ENCODE peak calls at places on chromosomes 16 and 17, in ten cellular contexts. One of them, this sample, is unnamed.

GRCh38 chr17:79338589-79338988 is 264.0 kb downstream of the ENGASE start:
- DNase-seq in HCEC 1CT: peak
- DNase-seq in dermis microvascular lymphatic vessel endothelial cell: no peak
- DNase-seq in AG08395: peak
- DNase-seq in T-helper 1 cell: no peak
- DNase-seq in Peyer's patch: no peak
- DNase-seq in posterior vena cava: no peak
- DNase-seq in activated T-cell treated with anti-CD3 and anti-CD28 coated beads for 4 hours: no peak
- DNase-seq in stromal cell of bone marrow: peak
- DNase-seq in left ventricle myocardium inferior: no peak
- DNase-seq in this sample: no peak

GRCh38 chr17:67729903-67730302 is 12.2 kb downstream of the NOL11 start:
- DNase-seq in posterior vena cava: no peak
- DNase-seq in Peyer's patch: no peak
- DNase-seq in left ventricle myocardium inferior: no peak
- DNase-seq in HCEC 1CT: no peak
- DNase-seq in T-helper 1 cell: no peak
- DNase-seq in activated T-cell treated with anti-CD3 and anti-CD28 coated beads for 4 hours: no peak
- DNase-seq in stromal cell of bone marrow: no peak
- DNase-seq in AG08395: no peak
- DNase-seq in dermis microvascular lymphatic vessel endothelial cell: no peak
- DNase-seq in this sample: no peak

GRCh38 chr16:67936876-67937605 is 391 bp upstream of the PSMB10 start:
- DNase-seq in activated T-cell treated with anti-CD3 and anti-CD28 coated beads for 4 hours: peak
- DNase-seq in Peyer's patch: peak
- DNase-seq in T-helper 1 cell: peak
- DNase-seq in posterior vena cava: no peak
- DNase-seq in AG08395: no peak
- DNase-seq in dermis microvascular lymphatic vessel endothelial cell: no peak
- DNase-seq in left ventricle myocardium inferior: no peak
- DNase-seq in HCEC 1CT: no peak
- DNase-seq in stromal cell of bone marrow: no peak
- DNase-seq in this sample: no peak

GRCh38 chr17:16439303-16439791 is 24.0 kb downstream of the TRPV2 start:
- DNase-seq in AG08395: no peak
- DNase-seq in left ventricle myocardium inferior: no peak
- DNase-seq in HCEC 1CT: no peak
- DNase-seq in stromal cell of bone marrow: no peak
- DNase-seq in activated T-cell treated with anti-CD3 and anti-CD28 coated beads for 4 hours: no peak
- DNase-seq in dermis microvascular lymphatic vessel endothelial cell: no peak
- DNase-seq in T-helper 1 cell: no peak
- DNase-seq in posterior vena cava: peak
- DNase-seq in Peyer's patch: peak
- DNase-seq in this sample: no peak

GRCh38 chr17:32335647-32336046 is 6.3 kb downstream of the C17orf75 start:
- DNase-seq in AG08395: peak
- DNase-seq in posterior vena cava: no peak
- DNase-seq in dermis microvascular lymphatic vessel endothelial cell: no peak
- DNase-seq in stromal cell of bone marrow: peak
- DNase-seq in activated T-cell treated with anti-CD3 and anti-CD28 coated beads for 4 hours: no peak
- DNase-seq in Peyer's patch: no peak
- DNase-seq in left ventricle myocardium inferior: no peak
- DNase-seq in T-helper 1 cell: no peak
- DNase-seq in HCEC 1CT: peak
- DNase-seq in this sample: no peak

GRCh38 chr16:9177861-9178260 is 86.4 kb downstream of the HAPSTR1 start:
- DNase-seq in dermis microvascular lymphatic vessel endothelial cell: no peak
- DNase-seq in stromal cell of bone marrow: no peak
- DNase-seq in activated T-cell treated with anti-CD3 and anti-CD28 coated beads for 4 hours: no peak
- DNase-seq in posterior vena cava: no peak
- DNase-seq in Peyer's patch: no peak
- DNase-seq in T-helper 1 cell: no peak
- DNase-seq in left ventricle myocardium inferior: no peak
- DNase-seq in AG08395: no peak
- DNase-seq in HCEC 1CT: no peak
- DNase-seq in this sample: no peak

GRCh38 chr17:74512624-74513084 is 18.6 kb downstream of the CD300LB start:
- DNase-seq in dermis microvascular lymphatic vessel endothelial cell: no peak
- DNase-seq in Peyer's patch: peak
- DNase-seq in posterior vena cava: no peak
- DNase-seq in left ventricle myocardium inferior: no peak
- DNase-seq in T-helper 1 cell: no peak
- DNase-seq in HCEC 1CT: no peak
- DNase-seq in activated T-cell treated with anti-CD3 and anti-CD28 coated beads for 4 hours: no peak
- DNase-seq in AG08395: peak
- DNase-seq in stromal cell of bone marrow: peak
- DNase-seq in this sample: peak

GRCh38 chr17:47638903-47639302 is 10.8 kb upstream of the KPNB1 start:
- DNase-seq in stromal cell of bone marrow: no peak
- DNase-seq in Peyer's patch: no peak
- DNase-seq in T-helper 1 cell: no peak
- DNase-seq in left ventricle myocardium inferior: no peak
- DNase-seq in HCEC 1CT: no peak
- DNase-seq in activated T-cell treated with anti-CD3 and anti-CD28 coated beads for 4 hours: no peak
- DNase-seq in AG08395: no peak
- DNase-seq in dermis microvascular lymphatic vessel endothelial cell: no peak
- DNase-seq in posterior vena cava: no peak
- DNase-seq in this sample: no peak

GRCh38 chr17:35784895-35785294 is 10.5 kb downstream of the MMP28 start:
- DNase-seq in dermis microvascular lymphatic vessel endothelial cell: no peak
- DNase-seq in activated T-cell treated with anti-CD3 and anti-CD28 coated beads for 4 hours: no peak
- DNase-seq in stromal cell of bone marrow: no peak
- DNase-seq in AG08395: no peak
- DNase-seq in left ventricle myocardium inferior: no peak
- DNase-seq in Peyer's patch: no peak
- DNase-seq in HCEC 1CT: no peak
- DNase-seq in T-helper 1 cell: no peak
- DNase-seq in posterior vena cava: peak
- DNase-seq in this sample: no peak

GRCh38 chr17:48100160-48100559 is 1.1 kb downstream of the CBX1 start:
- DNase-seq in Peyer's patch: no peak
- DNase-seq in T-helper 1 cell: no peak
- DNase-seq in stromal cell of bone marrow: no peak
- DNase-seq in activated T-cell treated with anti-CD3 and anti-CD28 coated beads for 4 hours: no peak
- DNase-seq in left ventricle myocardium inferior: no peak
- DNase-seq in AG08395: peak
- DNase-seq in dermis microvascular lymphatic vessel endothelial cell: no peak
- DNase-seq in HCEC 1CT: peak
- DNase-seq in posterior vena cava: no peak
- DNase-seq in this sample: no peak

GRCh38 chr17:45231481-45232116 is 9.9 kb downstream of the FMNL1 start:
- DNase-seq in left ventricle myocardium inferior: no peak
- DNase-seq in activated T-cell treated with anti-CD3 and anti-CD28 coated beads for 4 hours: no peak
- DNase-seq in posterior vena cava: no peak
- DNase-seq in stromal cell of bone marrow: no peak
- DNase-seq in dermis microvascular lymphatic vessel endothelial cell: no peak
- DNase-seq in AG08395: no peak
- DNase-seq in HCEC 1CT: no peak
- DNase-seq in Peyer's patch: peak
- DNase-seq in T-helper 1 cell: no peak
- DNase-seq in this sample: no peak

GRCh38 chr16:56919099-56919800 is 12.7 kb upstream of the HERPUD1 start:
- DNase-seq in dermis microvascular lymphatic vessel endothelial cell: no peak
- DNase-seq in activated T-cell treated with anti-CD3 and anti-CD28 coated beads for 4 hours: no peak
- DNase-seq in stromal cell of bone marrow: no peak
- DNase-seq in AG08395: no peak
- DNase-seq in posterior vena cava: peak
- DNase-seq in T-helper 1 cell: no peak
- DNase-seq in left ventricle myocardium inferior: no peak
- DNase-seq in Peyer's patch: no peak
- DNase-seq in HCEC 1CT: no peak
- DNase-seq in this sample: no peak

GRCh38 chr16:14405611-14406537 is 224.2 kb downstream of the PARN start:
- DNase-seq in HCEC 1CT: no peak
- DNase-seq in Peyer's patch: peak
- DNase-seq in stromal cell of bone marrow: no peak
- DNase-seq in activated T-cell treated with anti-CD3 and anti-CD28 coated beads for 4 hours: no peak
- DNase-seq in T-helper 1 cell: no peak
- DNase-seq in AG08395: no peak
- DNase-seq in posterior vena cava: no peak
- DNase-seq in dermis microvascular lymphatic vessel endothelial cell: no peak
- DNase-seq in left ventricle myocardium inferior: no peak
- DNase-seq in this sample: peak

GRCh38 chr17:44304651-44305050 is 3.8 kb upstream of the RUNDC3A start:
- DNase-seq in dermis microvascular lymphatic vessel endothelial cell: no peak
- DNase-seq in HCEC 1CT: no peak
- DNase-seq in stromal cell of bone marrow: no peak
- DNase-seq in activated T-cell treated with anti-CD3 and anti-CD28 coated beads for 4 hours: no peak
- DNase-seq in Peyer's patch: no peak
- DNase-seq in left ventricle myocardium inferior: no peak
- DNase-seq in AG08395: no peak
- DNase-seq in T-helper 1 cell: no peak
- DNase-seq in posterior vena cava: no peak
- DNase-seq in this sample: no peak